ENCODE peak calls at places on chromosomes 16 and 17, in eight cellular contexts. F, K, J, M, Z, G, L and S are unnamed samples.

GRCh38 chr16:78584213-78584860 is 484.9 kb downstream of the WWOX start:
- DNase-seq in F (no peak), K (no peak), J (no peak), M (no peak), Z (no peak), G (no peak), L (no peak), S (no peak)

GRCh38 chr17:59752446-59752845 is 45.0 kb downstream of the VMP1 start:
- DNase-seq in F (no peak), K (no peak), J (no peak), M (no peak), Z (peak), G (peak), L (no peak), S (peak)

GRCh38 chr16:4111748-4112696 is 4.2 kb downstream of the ADCY9 start:
- DNase-seq in F (no peak), K (no peak), J (no peak), M (no peak), Z (peak), G (peak), L (no peak), S (peak)

GRCh38 chr17:11598274-11599221 is at the start of gene DNAH9:
- DNase-seq in F (peak), K (peak), J (peak), M (no peak), Z (peak), G (peak), L (peak), S (peak)

GRCh38 chr17:42345396-42346078 is 42.7 kb downstream of the STAT3 start:
- DNase-seq in F (no peak), K (no peak), J (no peak), M (no peak), Z (no peak), G (no peak), L (no peak), S (no peak)

GRCh38 chr16:50467943-50468748 is 80.0 kb upstream of the NKD1 start:
- DNase-seq in F (no peak), K (peak), J (peak), M (no peak), Z (no peak), G (no peak), L (no peak), S (peak)

GRCh38 chr17:6712058-6712853 is 913 bp downstream of the SLC13A5 start:
- DNase-seq in F (peak), K (no peak), J (no peak), M (no peak), Z (peak), G (no peak), L (no peak), S (peak)

GRCh38 chr17:880871-881269 is 98.7 kb downstream of the NXN start:
- DNase-seq in F (no peak), K (no peak), J (no peak), M (no peak), Z (no peak), G (no peak), L (no peak), S (no peak)

GRCh38 chr17:38874505-38875419 is 4.9 kb downstream of the LASP1 start:
- DNase-seq in F (no peak), K (no peak), J (no peak), M (no peak), Z (no peak), G (no peak), L (no peak), S (no peak)

GRCh38 chr16:82638095-82638798 is 11.5 kb downstream of the CDH13 start:
- DNase-seq in F (no peak), K (peak), J (no peak), M (no peak), Z (peak), G (peak), L (no peak), S (peak)

GRCh38 chr17:9206989-9207317 is 185.6 kb downstream of the NTN1 start:
- DNase-seq in F (no peak), K (no peak), J (no peak), M (no peak), Z (no peak), G (peak), L (peak), S (no peak)

GRCh38 chr16:10750793-10751192 is 7.2 kb downstream of the NUBP1 start:
- DNase-seq in F (no peak), K (no peak), J (no peak), M (no peak), Z (no peak), G (no peak), L (no peak), S (no peak)

GRCh38 chr16:5756969-5757368 is 659.4 kb upstream of the EEF2KMT start:
- DNase-seq in F (no peak), K (no peak), J (no peak), M (no peak), Z (no peak), G (no peak), L (no peak), S (no peak)

GRCh38 chr16:89357055-89357454 is 133.3 kb downstream of the ANKRD11 start:
- DNase-seq in F (no peak), K (no peak), J (no peak), M (no peak), Z (no peak), G (no peak), L (no peak), S (no peak)

GRCh38 chr16:57801856-57802634 is at the start of gene KIFC3:
- DNase-seq in F (peak), K (peak), J (peak), M (peak), Z (peak), G (peak), L (no peak), S (peak)

GRCh38 chr16:84785843-84786538 is 33.8 kb upstream of the CRISPLD2 start:
- DNase-seq in F (no peak), K (peak), J (peak), M (no peak), Z (peak), G (no peak), L (no peak), S (peak)

GRCh38 chr16:85608515-85608885 is 4.6 kb upstream of the GSE1 start:
- DNase-seq in F (no peak), K (no peak), J (peak), M (no peak), Z (no peak), G (no peak), L (no peak), S (no peak)

GRCh38 chr16:9134739-9135138 is 43.3 kb downstream of the HAPSTR1 start:
- DNase-seq in F (peak), K (peak), J (peak), M (no peak), Z (peak), G (peak), L (no peak), S (peak)

GRCh38 chr17:29100296-29100695 is 57.4 kb downstream of the PIPOX start:
- DNase-seq in F (no peak), K (no peak), J (no peak), M (no peak), Z (no peak), G (no peak), L (no peak), S (no peak)

GRCh38 chr16:65118866-65119265 is 3.0 kb downstream of the CDH11 start:
- DNase-seq in F (no peak), K (no peak), J (no peak), M (no peak), Z (peak), G (no peak), L (no peak), S (peak)
- H3K4me3 ChIP-seq in F (no peak), K (no peak), J (peak), M (no peak), Z (no peak), G (peak), L (no peak), S (peak)

GRCh38 chr16:68082596-68083238 is 2.5 kb upstream of the NFATC3 start:
- DNase-seq in F (no peak), K (no peak), J (no peak), M (no peak), Z (no peak), G (no peak), L (no peak), S (no peak)

GRCh38 chr16:68081796-68082567 is 3.2 kb upstream of the NFATC3 start:
- DNase-seq in F (no peak), K (no peak), J (no peak), M (no peak), Z (no peak), G (no peak), L (no peak), S (no peak)

GRCh38 chr16:68083861-68084503 is 1.2 kb upstream of the NFATC3 start:
- DNase-seq in F (peak), K (peak), J (no peak), M (no peak), Z (peak), G (peak), L (no peak), S (no peak)

GRCh38 chr16:68084504-68085258 is 489 bp upstream of the NFATC3 start:
- DNase-seq in F (peak), K (peak), J (peak), M (peak), Z (peak), G (peak), L (no peak), S (peak)

DNA sequence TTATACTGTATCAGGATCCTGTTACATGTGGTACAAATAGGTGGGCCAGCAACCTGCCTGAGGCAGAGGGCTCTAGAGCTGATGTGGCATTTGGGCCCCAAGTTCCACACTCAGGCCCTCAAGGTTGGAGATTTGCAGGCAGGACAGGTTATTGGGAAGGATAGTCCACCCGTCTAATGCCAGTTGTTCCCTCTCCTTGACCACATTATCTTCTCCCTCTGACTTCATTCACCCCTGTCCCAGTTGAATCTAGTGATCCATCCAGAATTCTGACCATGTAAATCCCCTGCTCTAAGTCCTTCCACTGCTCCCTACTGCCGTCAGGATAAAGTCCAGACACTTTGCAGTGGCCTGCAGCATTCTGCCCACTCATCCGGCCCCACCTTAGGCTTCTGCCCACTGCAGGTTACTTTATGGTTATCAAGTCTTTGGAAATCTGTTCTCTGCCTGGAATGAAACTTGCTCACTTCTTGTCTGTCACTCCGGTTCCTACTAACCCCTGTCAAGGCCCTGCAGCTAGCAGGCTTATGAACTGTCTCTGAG is 1.9 kb upstream of the NFATC3 start:
- DNase-seq in F (no peak), K (no peak), J (no peak), M (no peak), Z (no peak), G (no peak), L (no peak), S (no peak)
- H3K4me3 ChIP-seq in F (no peak), K (no peak), J (no peak), M (no peak), Z (no peak), G (no peak), L (no peak), S (no peak)

DNA sequence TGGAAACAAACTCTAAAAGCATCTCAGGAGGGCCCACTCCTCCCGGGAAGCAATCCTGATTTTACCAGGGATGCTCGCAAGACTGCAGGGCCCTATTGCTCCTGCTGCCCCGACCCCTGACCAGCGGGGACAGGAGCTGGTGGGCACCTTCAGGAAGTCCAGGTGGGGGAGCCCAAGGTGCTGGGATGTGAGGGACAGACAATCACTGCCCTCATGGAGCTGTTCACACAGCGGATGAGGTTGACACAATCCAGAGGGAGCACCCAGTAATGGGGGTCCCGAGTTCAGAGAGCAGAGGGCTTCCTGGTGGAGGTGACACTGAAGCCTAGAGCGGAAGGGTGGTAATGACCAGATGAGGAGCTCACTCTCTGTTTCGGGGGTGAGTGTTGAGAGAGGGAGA is 126.2 kb downstream of the FOXL1 start:
- DNase-seq in F (no peak), K (peak), J (no peak), M (no peak), Z (no peak), G (no peak), L (no peak), S (no peak)
- H3K4me3 ChIP-seq in F (no peak), K (no peak), J (no peak), M (no peak), Z (no peak), G (no peak), L (no peak), S (no peak)

GRCh38 chr16:55909876-55910275 is 34.7 kb upstream of the CES5A start:
- DNase-seq in F (no peak), K (no peak), J (no peak), M (no peak), Z (no peak), G (no peak), L (no peak), S (no peak)

GRCh38 chr16:55911616-55912015 is 36.4 kb upstream of the CES5A start:
- DNase-seq in F (no peak), K (no peak), J (no peak), M (no peak), Z (no peak), G (no peak), L (no peak), S (no peak)

GRCh38 chr16:55914383-55914782 is 39.2 kb upstream of the CES5A start:
- DNase-seq in F (no peak), K (no peak), J (no peak), M (no peak), Z (no peak), G (no peak), L (no peak), S (no peak)

GRCh38 chr16:55913717-55914116 is 38.5 kb upstream of the CES5A start:
- DNase-seq in F (no peak), K (no peak), J (no peak), M (no peak), Z (no peak), G (no peak), L (peak), S (no peak)

GRCh38 chr16:55912022-55912421 is 36.8 kb upstream of the CES5A start:
- DNase-seq in F (no peak), K (no peak), J (no peak), M (no peak), Z (no peak), G (no peak), L (no peak), S (no peak)
- H3K4me3 ChIP-seq in F (no peak), K (no peak), J (no peak), M (no peak), Z (no peak), G (no peak), L (no peak), S (no peak)

GRCh38 chr17:77237232-77238008 is 96.7 kb downstream of the SEC14L1 start:
- DNase-seq in F (no peak), K (no peak), J (no peak), M (no peak), Z (no peak), G (no peak), L (no peak), S (no peak)
- H3K4me3 ChIP-seq in F (no peak), K (no peak), J (no peak), M (no peak), Z (no peak), G (no peak), L (no peak), S (no peak)

GRCh38 chr16:30368792-30369090 is 1.6 kb downstream of the TBC1D10B start:
- DNase-seq in F (no peak), K (no peak), J (no peak), M (no peak), Z (no peak), G (no peak), L (no peak), S (no peak)
- H3K4me3 ChIP-seq in F (peak), K (peak), J (peak), M (peak), Z (peak), G (peak), L (peak), S (peak)

DNA sequence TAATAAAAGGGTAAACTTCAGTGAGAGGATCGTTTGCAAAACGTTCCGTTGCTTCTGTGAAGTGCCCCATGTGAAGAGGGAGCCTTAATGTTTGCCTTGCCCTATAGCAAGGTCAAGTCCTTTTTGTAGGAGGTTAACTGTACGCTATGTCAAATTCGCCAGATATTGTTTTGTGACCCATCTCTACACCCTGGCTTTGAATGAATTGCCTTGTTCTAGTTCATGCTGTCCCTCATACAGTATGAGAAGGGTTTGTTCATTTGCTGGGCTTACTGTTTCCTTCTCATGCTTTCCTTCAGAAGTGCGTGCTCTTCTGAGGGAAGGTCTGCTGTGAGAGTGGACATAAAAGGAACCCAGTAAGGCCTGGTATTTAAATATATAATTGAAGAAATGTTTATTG is 1.6 kb downstream of the MAP3K3 start:
- DNase-seq in F (no peak), K (no peak), J (no peak), M (no peak), Z (no peak), G (no peak), L (no peak), S (no peak)
- H3K4me3 ChIP-seq in F (peak), K (peak), J (peak), M (no peak), Z (peak), G (peak), L (peak), S (peak)

DNA sequence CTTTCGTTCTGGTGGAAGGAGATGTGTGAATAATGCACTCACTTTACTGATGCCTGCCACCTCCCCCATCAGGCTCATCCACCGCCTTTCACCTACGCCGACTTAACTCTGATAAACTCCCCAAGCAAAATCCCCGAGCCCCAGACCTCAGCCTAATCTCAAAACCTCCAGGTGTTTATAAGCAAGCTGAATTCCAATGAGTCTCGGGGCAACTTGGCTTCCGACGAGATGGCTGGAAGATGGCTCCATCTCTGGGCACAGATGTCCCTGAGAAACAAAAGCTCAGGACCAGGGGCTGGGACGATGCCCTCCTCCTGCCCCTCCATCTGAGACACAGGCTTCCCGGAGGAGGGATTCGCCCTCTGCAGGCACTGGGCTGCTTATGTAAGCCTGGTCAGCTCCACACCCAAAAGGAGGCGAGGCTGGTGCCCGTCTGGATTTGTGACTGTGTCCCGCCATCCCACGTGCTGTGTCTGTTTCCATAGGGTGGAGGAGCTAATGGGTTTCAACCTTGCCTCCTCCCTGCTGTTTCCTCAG is 386.4 kb upstream of the TNRC6C start:
- DNase-seq in F (no peak), K (no peak), J (no peak), M (no peak), Z (no peak), G (no peak), L (no peak), S (no peak)
- H3K4me3 ChIP-seq in F (no peak), K (no peak), J (peak), M (no peak), Z (no peak), G (no peak), L (no peak), S (no peak)

GRCh38 chr17:73887739-73888138 is 243.5 kb upstream of the SDK2 start:
- DNase-seq in F (no peak), K (no peak), J (no peak), M (no peak), Z (no peak), G (no peak), L (no peak), S (no peak)
- H3K4me3 ChIP-seq in F (no peak), K (no peak), J (no peak), M (no peak), Z (no peak), G (no peak), L (no peak), S (no peak)